ENCODE peak calls at places on chromosomes 3 and 15, in eight cellular contexts. I is K562, K is HCT116, U is Panc1, F is upper lobe of left lung, G is HepG2, H is GM23338, A is GM12878. E is an unnamed sample.
A peak's percentile ranks its signal among the peaks of the same experiment; 100 is the strongest.

GRCh38 chr15:57510647-57511046 is 81.1 kb upstream of the MYZAP start:
- ATAC-seq in I (no peak), K (no peak), U (no peak), F (no peak), G (no peak), H (no peak), A (no peak), E (peak; percentile 34)

GRCh38 chr15:44295909-44296420 is 7.4 kb downstream of the GOLM2 start:
- ATAC-seq in I (peak; percentile 22), K (no peak), U (no peak), F (no peak), G (no peak), H (no peak), A (peak; percentile 12), E (no peak)

GRCh38 chr3:107068980-107069379 is 308.3 kb upstream of the CCDC54 start:
- ATAC-seq in I (no peak), K (no peak), U (no peak), F (no peak), G (no peak), H (no peak), A (no peak), E (peak; percentile 54)

GRCh38 chr3:182981038-182981380 is 671 bp upstream of the DCUN1D1 start:
- ATAC-seq in I (no peak), K (peak; percentile 2), U (peak; percentile 7), F (no peak), G (peak; percentile 5), H (peak; percentile 5), A (no peak), E (no peak)

GRCh38 chr15:43232289-43232874 is 11.6 kb upstream of the EPB42 start:
- ATAC-seq in I (no peak), K (no peak), U (no peak), F (no peak), G (no peak), H (no peak), A (no peak), E (no peak)

GRCh38 chr15:60590935-60591490 is 112.1 kb upstream of the ICE2 start:
- ATAC-seq in I (no peak), K (no peak), U (peak; percentile 67), F (no peak), G (peak; percentile 82), H (peak; percentile 53), A (peak; percentile 25), E (peak; percentile 14)

GRCh38 chr15:90264649-90265048 is 823 bp upstream of the NGRN start:
- ATAC-seq in I (no peak), K (peak; percentile 29), U (no peak), F (no peak), G (peak; percentile 68), H (peak; percentile 2), A (peak; percentile 39), E (no peak)

GRCh38 chr3:197331131-197331530 is 32.7 kb upstream of the DLG1 start:
- ATAC-seq in I (peak; percentile 75), K (peak; percentile 96), U (no peak), F (no peak), G (peak; percentile 78), H (no peak), A (peak; percentile 56), E (no peak)

GRCh38 chr3:65928110-65928509 is 110.6 kb downstream of the MAGI1 start:
- ATAC-seq in I (no peak), K (no peak), U (no peak), F (no peak), G (peak; percentile 92), H (peak; percentile 47), A (no peak), E (no peak)

GRCh38 chr3:184338538-184338945 is 1.1 kb downstream of the FAM131A start:
- ATAC-seq in I (no peak), K (no peak), U (no peak), F (no peak), G (no peak), H (peak; percentile 61), A (no peak), E (peak; percentile 70)

GRCh38 chr15:48062476-48062875 is 58.3 kb upstream of the SLC24A5 start:
- ATAC-seq in I (no peak), K (no peak), U (no peak), F (no peak), G (no peak), H (no peak), A (peak; percentile 42), E (no peak)

GRCh38 chr3:11794927-11795326 is 51.8 kb downstream of the TAMM41 start:
- ATAC-seq in I (no peak), K (no peak), U (no peak), F (no peak), G (no peak), H (no peak), A (no peak), E (no peak)

GRCh38 chr3:184277366-184277765 is 1.5 kb downstream of the ECE2 start:
- ATAC-seq in I (peak; percentile 38), K (no peak), U (peak; percentile 23), F (no peak), G (peak; percentile 43), H (no peak), A (no peak), E (no peak)

GRCh38 chr3:116037954-116038911 is 407.1 kb downstream of the LSAMP start:
- ATAC-seq in I (peak; percentile 74), K (no peak), U (no peak), F (no peak), G (no peak), H (no peak), A (peak; percentile 99), E (no peak)

GRCh38 chr3:171967932-171968678 is 71.3 kb upstream of the FNDC3B start:
- ATAC-seq in I (no peak), K (no peak), U (no peak), F (no peak), G (no peak), H (no peak), A (no peak), E (no peak)

GRCh38 chr3:152638707-152639450 is 196.1 kb upstream of the P2RY1 start:
- ATAC-seq in I (no peak), K (no peak), U (no peak), F (no peak), G (no peak), H (no peak), A (no peak), E (peak; percentile 76)

GRCh38 chr3:196236169-196236568 is 19.8 kb downstream of the SLC51A start:
- ATAC-seq in I (no peak), K (no peak), U (no peak), F (no peak), G (no peak), H (no peak), A (no peak), E (no peak)

GRCh38 chr3:100455841-100456550 is 36.4 kb upstream of the TMEM45A start:
- ATAC-seq in I (no peak), K (no peak), U (no peak), F (no peak), G (no peak), H (no peak), A (no peak), E (no peak)

GRCh38 chr15:45689616-45690015 is 54.8 kb downstream of the SQOR start:
- ATAC-seq in I (no peak), K (no peak), U (no peak), F (no peak), G (no peak), H (no peak), A (no peak), E (no peak)

GRCh38 chr3:133489466-133490085 is 83.9 kb upstream of the CDV3 start:
- ATAC-seq in I (no peak), K (no peak), U (no peak), F (no peak), G (no peak), H (peak; percentile 89), A (no peak), E (no peak)

DNA sequence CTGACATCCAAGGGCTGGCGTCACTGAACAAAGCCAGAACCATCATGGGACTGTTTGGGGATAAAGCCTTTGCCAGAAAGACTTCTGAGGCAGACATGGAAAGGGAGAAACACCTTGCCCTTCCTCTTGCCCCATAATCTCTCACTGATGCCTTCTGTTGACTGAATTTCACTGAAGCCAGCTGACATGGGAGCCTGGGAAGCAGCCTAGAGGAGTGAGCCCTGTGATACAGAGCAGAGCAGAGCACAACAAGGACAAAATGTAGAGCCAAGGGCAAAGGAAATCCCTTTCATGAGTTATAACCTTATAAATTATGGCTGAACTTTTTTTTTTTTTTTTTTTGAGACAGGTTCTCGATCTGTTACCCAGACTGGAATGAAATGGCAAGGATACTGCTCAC is 9.8 kb upstream of the CNOT10 start:
- ATAC-seq in I (peak; percentile 39), K (no peak), U (no peak), F (no peak), G (peak; percentile 54), H (no peak), A (no peak), E (no peak)
- TF ChIP-seq POLR2AphosphoS5 in I (no peak), K (no peak), U (no peak), F (no peak), G (no peak), H (no peak), A (no peak), E (no peak)

DNA sequence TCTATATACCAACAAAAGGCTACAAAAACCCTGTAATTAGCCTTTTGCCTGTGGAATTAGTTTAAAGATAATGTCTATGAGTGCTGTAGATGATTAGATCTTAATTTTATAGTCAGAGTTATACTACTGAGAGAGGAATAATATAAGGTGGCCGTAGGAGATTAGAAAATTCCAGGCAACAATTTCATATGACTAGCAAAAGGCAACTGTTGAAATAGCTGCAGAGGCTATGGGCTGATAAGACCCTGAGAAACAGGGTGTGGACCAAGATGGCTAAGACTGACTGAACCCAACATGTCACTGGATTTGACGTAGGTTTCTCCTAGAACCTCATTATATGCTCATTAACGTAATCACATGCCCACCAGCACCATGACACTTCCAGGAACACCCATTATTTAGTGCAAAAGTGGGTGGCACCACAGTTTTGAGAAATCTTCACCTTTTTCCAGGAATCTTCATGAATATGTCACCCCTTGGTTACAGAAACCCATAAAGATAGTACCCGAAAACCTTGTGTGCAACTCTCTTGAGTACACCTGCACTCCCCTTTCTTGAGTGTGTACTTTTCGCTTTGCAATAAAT is 29.1 kb upstream of the SCG3 start:
- ATAC-seq in I (peak; percentile 92), K (no peak), U (no peak), F (no peak), G (no peak), H (no peak), A (no peak), E (no peak)
- TF ChIP-seq POLR2AphosphoS5 in I (peak; percentile 89), K (no peak), U (no peak), F (no peak), G (no peak), H (no peak), A (no peak), E (no peak)

GRCh38 chr15:69595009-69595825 is 142.6 kb downstream of the RPLP1 start:
- ATAC-seq in I (no peak), K (no peak), U (peak; percentile 39), F (peak; percentile 83), G (no peak), H (peak; percentile 37), A (no peak), E (peak; percentile 75)
- TF ChIP-seq POLR2AphosphoS5 in I (no peak), K (no peak), U (no peak), F (no peak), G (no peak), H (no peak), A (no peak), E (peak; percentile 59)

GRCh38 chr3:119717520-119717919 is 14.7 kb downstream of the CFAP91 start:
- ATAC-seq in I (no peak), K (no peak), U (no peak), F (no peak), G (peak; percentile 72), H (no peak), A (no peak), E (no peak)

GRCh38 chr3:119715105-119715504 is 12.3 kb downstream of the CFAP91 start:
- ATAC-seq in I (no peak), K (no peak), U (no peak), F (no peak), G (no peak), H (no peak), A (no peak), E (no peak)

GRCh38 chr3:119716998-119717397 is 14.2 kb downstream of the CFAP91 start:
- ATAC-seq in I (no peak), K (no peak), U (no peak), F (no peak), G (peak; percentile 98), H (no peak), A (no peak), E (no peak)
- TF ChIP-seq POLR2AphosphoS5 in I (no peak), K (no peak), U (no peak), F (no peak), G (no peak), H (no peak), A (no peak), E (no peak)

E was measured in gastroesophageal sphincter.